ENCODE peak calls at places on chromosomes 5 and 9, in five cellular contexts. I, O, R, A and W are unnamed samples.

GRCh38 chr5:38258319-38259061 is at the start of gene EGFLAM:
- DNase-seq in R (no peak), O (no peak), I (no peak), A (peak), W (no peak)

GRCh38 chr5:72599519-72600400 is 92.5 kb upstream of the ZNF366 start:
- DNase-seq in A (no peak), O (no peak), I (no peak), R (no peak), W (no peak)

GRCh38 chr5:180047667-180048066 is 23.9 kb downstream of the RNF130 start:
- DNase-seq in R (no peak), I (no peak), O (no peak), A (no peak), W (no peak)

GRCh38 chr9:128818839-128819715 is 777 bp downstream of the ENDOG start:
- DNase-seq in O (no peak), A (peak), I (no peak), R (no peak), W (no peak)

GRCh38 chr5:138952962-138953361 is 77.8 kb upstream of the LRRTM2 start:
- DNase-seq in I (no peak), R (no peak), O (no peak), A (no peak), W (no peak)

GRCh38 chr9:121839726-121840500 is 188.5 kb downstream of the DAB2IP start:
- DNase-seq in A (no peak), O (no peak), I (peak), R (no peak), W (peak)

GRCh38 chr9:128108784-128109709 is 18.5 kb downstream of the PTGES2 start:
- DNase-seq in R (no peak), A (no peak), O (no peak), I (no peak), W (no peak)

GRCh38 chr5:52725065-52725746 is 62.5 kb upstream of the ITGA1 start:
- DNase-seq in R (no peak), I (no peak), O (peak), A (no peak), W (no peak)

GRCh38 chr5:107997338-107997979 is 326.7 kb upstream of the EFNA5 start:
- DNase-seq in R (no peak), I (no peak), O (no peak), A (no peak), W (no peak)

GRCh38 chr9:136058801-136059302 is 36.2 kb downstream of the NACC2 start:
- DNase-seq in I (no peak), R (no peak), O (no peak), A (peak), W (peak)

GRCh38 chr5:15968994-15969393 is 210.6 kb downstream of the MARCHF11 start:
- DNase-seq in O (no peak), R (no peak), A (no peak), I (no peak), W (no peak)

GRCh38 chr5:96124589-96124988 is 162.9 kb upstream of the ELL2 start:
- DNase-seq in I (no peak), R (no peak), O (no peak), A (no peak), W (no peak)

GRCh38 chr5:80594810-80595209 is 24.7 kb upstream of the ANKRD34B start:
- DNase-seq in R (no peak), O (no peak), I (no peak), A (no peak), W (no peak)

GRCh38 chr9:123070210-123070609 is 36.7 kb downstream of the GPR21 start:
- DNase-seq in I (no peak), A (no peak), O (no peak), R (no peak), W (no peak)

GRCh38 chr9:121566401-121567141 is 66.9 kb upstream of the GGTA1 start:
- DNase-seq in R (no peak), I (peak), A (no peak), O (no peak), W (no peak)

GRCh38 chr5:179131886-179132585 is 71.9 kb downstream of the ZNF354C start:
- DNase-seq in O (no peak), R (no peak), I (peak), A (no peak), W (no peak)

GRCh38 chr5:174972291-174972690 is 247.9 kb downstream of the MSX2 start:
- DNase-seq in R (no peak), A (no peak), O (no peak), I (no peak), W (no peak)

GRCh38 chr9:115686069-115686468 is 467.5 kb upstream of the PAPPA start:
- DNase-seq in O (no peak), R (no peak), A (no peak), I (no peak), W (no peak)

GRCh38 chr9:90259302-90260246 is 383.1 kb downstream of the DIRAS2 start:
- DNase-seq in R (no peak), O (no peak), I (no peak), A (no peak), W (no peak)

GRCh38 chr5:77599676-77600075 is 38.8 kb downstream of the OTP start:
- DNase-seq in O (no peak), R (no peak), I (no peak), A (no peak), W (no peak)

GRCh38 chr5:35754481-35754880 is 102.2 kb upstream of the IL7R start:
- DNase-seq in A (no peak), O (no peak), I (no peak), R (no peak), W (no peak)

GRCh38 chr9:35962126-35962906 is 4.4 kb upstream of the OR2S2 start:
- DNase-seq in R (peak), A (no peak), O (no peak), I (no peak), W (no peak)

GRCh38 chr9:107711528-107711927 is 222.0 kb upstream of the KLF4 start:
- DNase-seq in O (no peak), I (no peak), R (peak), A (no peak), W (no peak)

GRCh38 chr5:111779260-111780254 is 22.6 kb upstream of the NREP start:
- DNase-seq in O (no peak), R (no peak), A (no peak), I (no peak), W (no peak)

GRCh38 chr5:123093279-123094226 is 4.5 kb downstream of the PRDM6 start:
- DNase-seq in O (no peak), R (no peak), A (no peak), I (no peak), W (no peak)

GRCh38 chr5:134634227-134634626 is 1.6 kb upstream of the SAR1B start:
- DNase-seq in O (no peak), R (no peak), A (no peak), I (no peak), W (peak)

GRCh38 chr9:87389936-87390335 is 107.7 kb upstream of the DAPK1 start:
- DNase-seq in I (no peak), R (no peak), O (no peak), A (no peak), W (no peak)

GRCh38 chr5:147455822-147456221 is 54.0 kb downstream of the DPYSL3 start:
- DNase-seq in O (no peak), A (no peak), I (no peak), R (no peak), W (no peak)

GRCh38 chr9:34592895-34593601 is 3.5 kb upstream of the CNTFR start:
- DNase-seq in I (no peak), O (no peak), A (no peak), R (no peak), W (no peak)

GRCh38 chr9:111961011-111961410 is 64.4 kb downstream of the UGCG start:
- DNase-seq in I (no peak), O (no peak), A (no peak), R (no peak), W (no peak)

GRCh38 chr9:88106492-88106891 is 31.8 kb downstream of the SPATA31C2 start:
- DNase-seq in A (peak), O (no peak), I (no peak), R (no peak), W (no peak)

GRCh38 chr5:132687995-132688394 is 14.2 kb downstream of the IL4 start:
- DNase-seq in A (no peak), R (no peak), O (no peak), I (no peak), W (no peak)

GRCh38 chr5:149452007-149452664 is 73.0 kb upstream of the IL17B start:
- DNase-seq in O (no peak), R (no peak), A (peak), I (peak), W (no peak)

GRCh38 chr5:178078197-178078995 is 34.9 kb upstream of the N4BP3 start:
- DNase-seq in A (no peak), I (no peak), R (peak), O (no peak), W (no peak)

GRCh38 chr5:132754947-132755346 is 7.7 kb downstream of the CCNI2 start:
- DNase-seq in I (no peak), O (no peak), A (peak), R (peak), W (no peak)

GRCh38 chr5:79109527-79110492 is 1.8 kb upstream of the BHMT start:
- DNase-seq in A (peak), I (no peak), R (no peak), O (no peak), W (no peak)

GRCh38 chr9:114196924-114197570 is 41.7 kb downstream of the COL27A1 start:
- DNase-seq in O (no peak), R (no peak), A (no peak), I (no peak), W (no peak)

GRCh38 chr5:139652788-139653241 is 4.7 kb downstream of the CXXC5 start:
- DNase-seq in A (no peak), R (no peak), O (no peak), I (no peak), W (no peak)